ENCODE peak calls at places on chromosomes 11 and 22, in seven cellular contexts. L is stimulated activated CD4-positive, alpha-beta T cell treated with anti-CD3 and anti-CD28 coated beads, Interleukin-15, amount 100 ng/mL, for 24 hours; H is COR-L47; F is nephron progenitor cell; E is Calu3; D is astrocyte of the spinal cord; J is AG09309. W is an unnamed sample.

GRCh38 chr11:59807047-59807446 is 3.5 kb downstream of the MRPL16 start:
- DNase-seq in F (no peak), L (no peak), H (no peak), D (no peak), E (no peak), J (no peak), W (no peak)

GRCh38 chr11:128336203-128336602 is 251.2 kb downstream of the ETS1 start:
- DNase-seq in H (no peak), J (no peak), L (no peak), D (peak), E (no peak), F (peak), W (peak)

GRCh38 chr11:126072141-126072741 is 9.6 kb upstream of the CDON start:
- DNase-seq in H (peak), L (no peak), E (peak), J (no peak), F (no peak), D (peak), W (no peak)

GRCh38 chr22:30832407-30832987 is 136.1 kb downstream of the MORC2 start:
- DNase-seq in L (no peak), D (no peak), H (no peak), J (no peak), F (no peak), E (no peak), W (no peak)

GRCh38 chr22:47053865-47054185 is 291.4 kb downstream of the TBC1D22A start:
- DNase-seq in J (no peak), L (no peak), H (no peak), F (no peak), E (no peak), D (peak), W (no peak)

GRCh38 chr11:112968988-112969714 is 7.9 kb downstream of the NCAM1 start:
- DNase-seq in E (no peak), H (no peak), D (peak), J (peak), F (no peak), L (no peak), W (no peak)

GRCh38 chr11:121473064-121473777 is 20.5 kb upstream of the SORL1-AS1 start:
- DNase-seq in D (peak), J (peak), F (no peak), E (no peak), H (no peak), L (no peak), W (peak)

GRCh38 chr22:44659140-44659539 is 42.9 kb upstream of the PRR5 start:
- DNase-seq in L (no peak), E (no peak), F (no peak), J (no peak), D (peak), H (no peak), W (no peak)

GRCh38 chr22:23604939-23605712 is 25.0 kb upstream of the IGLL1 start:
- DNase-seq in J (no peak), F (no peak), E (no peak), H (no peak), D (no peak), L (no peak), W (no peak)

GRCh38 chr11:105860105-105860504 is 161.9 kb downstream of the MSANTD4 start:
- DNase-seq in E (no peak), L (no peak), J (no peak), D (no peak), F (no peak), H (no peak), W (no peak)

GRCh38 chr11:7490054-7490453 is 4.7 kb downstream of the OLFML1 start:
- DNase-seq in E (no peak), D (peak), L (no peak), H (no peak), J (peak), F (no peak), W (no peak)

GRCh38 chr11:62540804-62541671 is 5.6 kb downstream of the AHNAK start:
- DNase-seq in F (no peak), H (no peak), D (no peak), E (no peak), L (peak), J (no peak), W (no peak)

GRCh38 chr11:19874241-19874640 is 161.6 kb downstream of the NAV2 start:
- DNase-seq in D (no peak), E (no peak), L (no peak), F (no peak), H (no peak), J (no peak), W (no peak)

GRCh38 chr11:55503449-55503848 is 50.8 kb upstream of the OR4C15 start:
- DNase-seq in D (no peak), J (no peak), H (no peak), E (no peak), L (no peak), F (no peak), W (no peak)

GRCh38 chr11:41522391-41522790 is 62.9 kb upstream of the LRRC4C start:
- DNase-seq in J (no peak), H (no peak), F (no peak), E (no peak), D (peak), L (no peak), W (no peak)

GRCh38 chr22:30574095-30574981 is at the start of gene GAL3ST1:
- DNase-seq in L (no peak), D (no peak), H (no peak), F (peak), J (no peak), E (peak), W (no peak)

GRCh38 chr11:124801014-124801413 is 808 bp upstream of the MSANTD2 start:
- DNase-seq in L (peak), J (no peak), D (no peak), F (no peak), H (no peak), E (no peak), W (no peak)

GRCh38 chr11:12377106-12377823 is at the start of gene PARVA:
- DNase-seq in L (peak), J (peak), E (peak), H (no peak), D (peak), F (peak), W (peak)

GRCh38 chr11:103110406-103110805 is 1.2 kb downstream of the DYNC2H1 start:
- DNase-seq in F (no peak), J (no peak), L (no peak), H (no peak), D (peak), E (no peak), W (no peak)

GRCh38 chr22:19886605-19887250 is 32.1 kb upstream of the GNB1L start:
- DNase-seq in J (peak), E (no peak), L (peak), F (no peak), D (peak), H (no peak), W (no peak)

GRCh38 chr11:35237860-35238715 is 99.1 kb downstream of the CD44 start:
- DNase-seq in J (no peak), D (peak), F (peak), H (peak), E (peak), L (peak), W (no peak)

GRCh38 chr11:70333206-70333605 is 62.7 kb downstream of the PPFIA1 start:
- DNase-seq in L (no peak), D (no peak), J (no peak), E (no peak), H (no peak), F (no peak), W (no peak)

GRCh38 chr11:73157141-73158010 is 15.3 kb upstream of the FCHSD2 start:
- DNase-seq in E (no peak), L (no peak), H (no peak), J (peak), D (peak), F (no peak), W (no peak)

GRCh38 chr11:66768818-66769217 is 39.8 kb upstream of the SPTBN2 start:
- DNase-seq in L (no peak), H (no peak), E (no peak), F (no peak), J (no peak), D (no peak), W (no peak)